ENCODE peak calls at places on chromosomes 11 and 22, in six cellular contexts. J, W, G, O, V and P are unnamed samples. For H3K36me3, H3K4me1 and H3K9me3, the result is how much of the 10 kb centered on the place peaks cover.

GRCh38 chr22:38618682-38619081 is 37.5 kb downstream of the FAM227A start:
- DNase-seq in O (no peak), J (no peak), G (no peak), W (no peak), V (peak), P (no peak)

GRCh38 chr11:35639591-35640179 is 21.4 kb downstream of the FJX1 start:
- DNase-seq in W (no peak), O (no peak), G (no peak), J (no peak), V (no peak), P (no peak)

GRCh38 chr11:33658195-33658900 is 42.3 kb downstream of the C11orf91 start:
- DNase-seq in O (no peak), W (no peak), V (no peak), J (no peak), G (no peak), P (no peak)

GRCh38 chr11:2259897-2260451 is 10.4 kb downstream of the ASCL2 start:
- DNase-seq in W (no peak), V (no peak), G (no peak), O (no peak), J (no peak), P (no peak)

GRCh38 chr11:1817511-1817910 is 17.3 kb upstream of the SYT8 start:
- DNase-seq in W (no peak), J (no peak), G (no peak), O (no peak), V (no peak), P (no peak)

GRCh38 chr22:43343262-43343988 is at the start of gene SCUBE1:
- DNase-seq in W (no peak), G (peak), V (peak), O (peak), J (peak), P (peak)

GRCh38 chr22:41900652-41901312 is 14.1 kb downstream of the SHISA8 start:
- DNase-seq in G (no peak), W (no peak), V (no peak), J (no peak), O (no peak), P (peak)

GRCh38 chr11:103940542-103940941 is 95.9 kb upstream of the DDI1 start:
- DNase-seq in O (no peak), G (no peak), V (no peak), W (no peak), J (no peak), P (no peak)

GRCh38 chr11:58495906-58496305 is 12.0 kb downstream of the OR5B21 start:
- DNase-seq in G (no peak), W (no peak), O (no peak), V (no peak), J (no peak), P (no peak)

GRCh38 chr11:65573391-65574146 is 1.2 kb downstream of the FAM89B start:
- DNase-seq in G (no peak), O (no peak), V (no peak), W (no peak), J (no peak), P (no peak)

DNA sequence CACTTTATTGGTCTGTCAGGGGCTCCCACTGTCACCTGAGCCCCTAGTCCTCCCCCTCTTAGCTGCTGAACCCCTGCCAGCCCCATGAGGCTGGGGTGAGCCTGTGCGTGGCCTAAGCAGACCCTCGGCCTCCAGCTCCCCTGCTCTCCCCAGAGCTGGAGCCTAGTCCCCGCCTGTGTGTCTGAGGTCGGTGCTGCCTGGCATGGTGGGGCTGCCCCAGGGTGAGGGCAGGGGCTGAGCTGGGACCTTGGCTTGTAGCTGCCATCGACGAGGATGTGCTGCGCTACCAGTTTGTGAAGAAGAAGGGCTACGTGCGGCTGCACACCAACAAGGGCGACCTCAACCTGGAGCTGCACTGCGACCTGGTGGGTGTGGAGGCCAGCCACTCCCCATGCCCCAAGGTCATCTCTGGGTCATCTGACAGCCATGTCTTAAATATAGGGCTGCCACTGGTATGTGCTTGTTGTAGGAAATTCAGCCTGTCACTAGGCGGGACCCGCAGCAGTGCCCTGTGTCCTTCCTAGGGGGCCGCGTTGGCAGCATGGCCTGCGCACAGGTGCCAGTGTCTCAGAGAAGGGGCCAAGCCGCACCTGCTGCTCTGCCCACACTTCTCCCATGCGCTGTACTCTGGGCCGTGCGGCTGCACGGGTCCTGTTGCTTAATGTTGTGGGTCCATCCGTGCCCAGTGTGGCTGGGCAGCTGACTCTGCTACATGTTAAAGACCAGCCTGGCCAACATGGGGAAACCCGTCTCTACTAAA is 21.0 kb downstream of the PPIL2 start:
- DNase-seq in V (no peak), O (no peak), J (no peak), W (no peak), G (no peak), P (no peak)
- H3K36me3 ChIP-seq in V (under half), O (under half), J (half or more), W (half or more), G (under half), P (half or more)

DNA sequence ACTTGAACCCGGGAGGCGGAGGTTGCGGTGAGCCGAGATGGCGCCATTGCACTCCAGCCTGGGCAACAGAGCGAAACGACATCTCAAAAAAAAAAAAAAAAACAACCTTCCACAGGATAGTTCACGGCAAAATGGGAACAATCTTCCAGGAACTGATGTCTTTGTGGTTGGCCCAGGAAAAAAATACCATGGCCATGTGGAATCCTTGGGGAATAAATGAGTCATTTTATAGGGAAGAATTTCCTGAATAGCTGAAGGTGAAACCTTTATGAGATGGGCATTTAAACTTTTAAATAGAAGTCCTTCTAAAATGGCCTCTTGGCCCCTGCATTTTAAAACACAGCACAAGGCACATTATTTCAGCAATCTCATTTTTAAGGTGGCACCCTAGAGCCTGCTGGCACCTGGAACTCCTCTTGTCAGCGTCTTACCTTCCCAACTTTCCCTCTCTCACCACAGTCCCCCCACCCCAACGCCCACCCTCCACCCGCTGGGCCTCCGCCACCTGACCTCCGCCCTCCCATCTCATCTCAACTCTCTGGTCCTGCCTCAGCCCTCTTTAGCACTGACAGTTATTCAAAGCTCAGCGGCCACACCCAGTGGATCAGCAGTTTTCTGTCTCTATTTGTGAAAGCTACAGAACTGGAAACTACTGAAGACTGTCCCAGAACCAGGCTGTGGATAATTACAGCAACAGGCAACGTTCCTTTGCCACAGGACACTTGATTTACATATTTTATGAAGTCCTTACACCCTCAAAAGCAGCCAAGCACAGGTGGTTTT is 43.1 kb downstream of the SCGB1A1 start:
- DNase-seq in G (no peak), J (no peak), O (no peak), W (no peak), V (peak), P (no peak)
- H3K4me1 ChIP-seq in G (under half), J (under half), O (under half), W (under half), V (under half), P (under half)

DNA sequence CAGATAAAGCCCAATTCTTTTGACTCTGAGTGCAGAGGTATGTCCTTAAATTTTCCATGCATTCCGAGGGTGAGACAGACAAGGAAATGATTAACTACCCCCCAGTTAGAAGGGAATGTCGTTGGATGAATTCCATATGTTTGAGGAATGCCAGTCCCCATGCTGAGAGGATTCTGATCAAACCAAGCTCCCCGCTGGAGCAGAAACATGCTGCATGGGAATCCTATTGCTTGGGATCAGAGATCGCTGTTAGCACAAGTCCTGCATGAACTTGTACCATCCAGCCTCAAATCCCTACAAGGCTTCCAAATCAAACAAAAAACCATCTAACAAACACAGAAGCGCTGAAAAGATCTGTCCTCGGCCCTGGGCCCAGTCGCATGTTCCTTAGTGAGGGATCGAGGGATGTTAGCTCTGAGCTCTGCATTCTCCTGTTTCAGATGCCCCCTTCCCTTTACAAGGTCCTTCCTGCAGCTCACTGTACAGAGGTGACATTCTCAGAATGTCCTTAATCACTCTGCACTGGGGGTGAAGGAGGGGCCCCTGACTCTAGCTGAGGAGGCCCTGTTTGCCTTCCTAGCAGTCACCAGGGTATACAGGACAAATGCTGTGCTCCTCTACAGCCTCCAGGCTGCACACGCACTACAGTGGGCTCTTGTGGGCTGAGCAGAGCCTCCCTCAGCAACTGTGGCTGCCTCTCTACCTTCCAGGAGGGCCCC is 353.4 kb downstream of the TENM4 start:
- DNase-seq in W (no peak), J (no peak), V (peak), O (peak), G (no peak), P (no peak)
- H3K9me3 ChIP-seq in W (under half), J (under half), V (under half), O (under half), G (under half), P (under half)

GRCh38 chr22:19226428-19226827 is 47.9 kb upstream of the SLC25A1 start:
- DNase-seq in G (no peak), J (no peak), W (no peak), O (no peak), V (peak), P (no peak)

GRCh38 chr22:19224985-19225384 is 46.4 kb upstream of the SLC25A1 start:
- DNase-seq in G (no peak), V (no peak), O (no peak), J (no peak), W (no peak), P (no peak)

GRCh38 chr22:19223617-19224016 is 45.1 kb upstream of the SLC25A1 start:
- DNase-seq in O (no peak), G (no peak), V (no peak), W (no peak), J (no peak), P (no peak)

GRCh38 chr22:19224557-19224956 is 46.0 kb upstream of the SLC25A1 start:
- DNase-seq in O (no peak), W (no peak), V (no peak), G (no peak), J (no peak), P (no peak)

GRCh38 chr22:19225560-19225959 is 47.0 kb upstream of the SLC25A1 start:
- DNase-seq in V (no peak), W (no peak), J (no peak), O (no peak), G (no peak), P (no peak)
- H3K36me3 ChIP-seq in V (under half), W (half or more), J (half or more), O (under half), G (under half), P (under half)

GRCh38 chr22:29267858-29268510 is at the start of the genes EWSR1 and RHBDD3:
- DNase-seq in W (peak), G (peak), O (peak), V (peak), J (peak), P (peak)
- H3K4me1 ChIP-seq in W (under half), G (half or more), O (under half), V (under half), J (half or more), P (under half)

GRCh38 chr11:95937358-95937757 is 13.5 kb upstream of the MTMR2 start:
- DNase-seq in W (no peak), G (no peak), V (peak), J (no peak), O (peak), P (no peak)
- H3K9me3 ChIP-seq in W (under half), G (under half), V (under half), J (under half), O (under half), P (under half)

GRCh38 chr11:118625036-118625690 is 17.7 kb downstream of the PHLDB1 start:
- DNase-seq in J (no peak), G (no peak), W (no peak), V (no peak), O (no peak), P (peak)

GRCh38 chr11:118628031-118628430 is 20.6 kb downstream of the PHLDB1 start:
- DNase-seq in G (no peak), J (no peak), V (no peak), W (no peak), O (no peak), P (no peak)

GRCh38 chr11:118627566-118627965 is 20.2 kb downstream of the PHLDB1 start:
- DNase-seq in J (no peak), W (no peak), G (no peak), O (no peak), V (no peak), P (no peak)

GRCh38 chr11:118628432-118628831 is 21.0 kb downstream of the PHLDB1 start:
- DNase-seq in W (no peak), V (no peak), J (peak), O (no peak), G (no peak), P (no peak)

DNA sequence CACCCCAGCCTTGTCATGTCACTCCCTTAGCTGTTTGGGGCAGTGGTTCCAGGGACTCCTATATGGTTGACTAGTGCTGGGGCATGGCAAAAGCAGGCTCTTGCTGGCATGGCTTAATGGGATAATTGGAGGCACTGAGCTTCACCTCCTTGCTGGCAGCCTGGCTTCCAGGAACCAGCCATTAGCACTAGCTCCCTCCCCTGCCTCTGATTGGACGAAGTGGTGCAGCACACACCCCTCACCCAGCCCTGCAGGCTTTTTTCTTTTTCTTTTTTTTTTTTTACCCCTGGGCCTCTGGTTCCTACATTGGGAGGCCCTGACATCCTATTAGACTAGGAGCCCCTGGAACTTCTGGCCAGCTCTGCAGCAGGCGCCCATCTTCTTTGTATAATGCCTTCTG is 18.6 kb downstream of the PHLDB1 start:
- DNase-seq in J (no peak), W (no peak), V (no peak), O (no peak), G (no peak), P (peak)
- H3K36me3 ChIP-seq in J (half or more), W (half or more), V (under half), O (under half), G (under half), P (under half)